ENCODE peak calls at places on chromosomes 7 and 10, in seven cellular contexts. O is T-helper 2 cell treated with Interferon-gamma antibody and Interleukin-4, amounts not matched to agents 5 μg/mL and 100 μg/mL, for 36 hours; U is MM.1S; D is nucleus accumbens; V is stimulated activated CD4-positive, alpha-beta T cell treated with anti-CD3 and anti-CD28 coated beads, Interleukin-15, amount 100 ng/mL, for 24 hours; I is ELR; S is brain microvascular endothelial cell. T is an unnamed sample.

GRCh38 chr10:86340991-86341260 is 25.7 kb downstream of the GRID1 start:
- DNase-seq in O (no peak), U (no peak), D (no peak), V (no peak), I (no peak), S (no peak), T (peak; percentile 58)

GRCh38 chr10:29703276-29703675 is 68.5 kb upstream of the SVIL start:
- DNase-seq in O (no peak), U (no peak), D (no peak), V (no peak), I (no peak), S (no peak), T (peak; percentile 56)

GRCh38 chr7:36305226-36305625 is 84.4 kb upstream of the ANLN start:
- DNase-seq in O (no peak), U (no peak), D (no peak), V (no peak), I (no peak), S (no peak), T (no peak)

GRCh38 chr7:105284014-105284413 is 104.7 kb downstream of the SRPK2 start:
- DNase-seq in O (no peak), U (no peak), D (no peak), V (no peak), I (no peak), S (no peak), T (no peak)

GRCh38 chr10:21969326-21970287 is 33.9 kb downstream of the DNAJC1 start:
- DNase-seq in O (no peak), U (no peak), D (no peak), V (no peak), I (peak; percentile 56), S (no peak), T (peak; percentile 26)

GRCh38 chr7:102828291-102828690 is 79.5 kb downstream of the FAM185A start:
- DNase-seq in O (no peak), U (no peak), D (no peak), V (no peak), I (no peak), S (no peak), T (no peak)

GRCh38 chr7:79855172-79855571 is 279.5 kb upstream of the GNAI1 start:
- DNase-seq in O (no peak), U (no peak), D (no peak), V (no peak), I (no peak), S (no peak), T (no peak)

GRCh38 chr10:29471483-29471859 is 163.3 kb downstream of the SVIL start:
- DNase-seq in O (no peak), U (no peak), D (no peak), V (no peak), I (peak; percentile 92), S (peak; percentile 52), T (peak; percentile 96)

GRCh38 chr10:1198453-1199344 is 142.5 kb downstream of the WDR37 start:
- DNase-seq in O (no peak), U (no peak), D (no peak), V (no peak), I (no peak), S (no peak), T (peak; percentile 26)

GRCh38 chr7:100544949-100545635 is 6.1 kb downstream of the AGFG2 start:
- DNase-seq in O (no peak), U (no peak), D (no peak), V (no peak), I (no peak), S (no peak), T (peak; percentile 88)